ENCODE peak calls at places on chromosomes 2 and 18, in six cellular contexts. H is fibroblast of villous mesenchyme; B is WERI-Rb-1; S is IMR-90; F is A549; I is CD4-positive, alpha-beta T cell. L is an unnamed sample.

GRCh38 chr2:164954954-164955701 is at the start of gene SLC38A11:
- DNase-seq in H (no peak), B (no peak), S (no peak), F (no peak), I (no peak), L (peak)

GRCh38 chr18:79510731-79511141 is 115.0 kb downstream of the NFATC1 start:
- DNase-seq in H (no peak), B (peak), S (no peak), F (no peak), I (no peak), L (no peak)

GRCh38 chr2:150531626-150532419 is 44.4 kb upstream of the RND3 start:
- DNase-seq in H (no peak), B (no peak), S (peak), F (no peak), I (no peak), L (no peak)

GRCh38 chr2:177673602-177674595 is 281.3 kb downstream of the AGPS start:
- DNase-seq in H (no peak), B (peak), S (no peak), F (no peak), I (no peak), L (no peak)

GRCh38 chr18:32688821-32689220 is 84.0 kb downstream of the KLHL14 start:
- DNase-seq in H (no peak), B (no peak), S (no peak), F (no peak), I (no peak), L (no peak)

GRCh38 chr2:204530464-204530805 is 14.8 kb upstream of the PARD3B start:
- DNase-seq in H (no peak), B (no peak), S (no peak), F (no peak), I (no peak), L (peak)

GRCh38 chr2:23904692-23905091 is 22.2 kb downstream of the ATAD2B start:
- DNase-seq in H (peak), B (no peak), S (peak), F (no peak), I (no peak), L (no peak)

GRCh38 chr2:168294409-168294808 is 47.0 kb upstream of the STK39 start:
- DNase-seq in H (no peak), B (no peak), S (no peak), F (no peak), I (no peak), L (no peak)

GRCh38 chr2:60873381-60873780 is 8.0 kb upstream of the REL start:
- DNase-seq in H (no peak), B (no peak), S (no peak), F (no peak), I (no peak), L (no peak)

GRCh38 chr2:231575612-231576256 is 16.9 kb upstream of the TEX44 start:
- DNase-seq in H (no peak), B (no peak), S (no peak), F (no peak), I (no peak), L (no peak)

GRCh38 chr18:56407631-56408030 is 230.8 kb downstream of the TXNL1 start:
- DNase-seq in H (no peak), B (peak), S (no peak), F (no peak), I (no peak), L (no peak)

DNA sequence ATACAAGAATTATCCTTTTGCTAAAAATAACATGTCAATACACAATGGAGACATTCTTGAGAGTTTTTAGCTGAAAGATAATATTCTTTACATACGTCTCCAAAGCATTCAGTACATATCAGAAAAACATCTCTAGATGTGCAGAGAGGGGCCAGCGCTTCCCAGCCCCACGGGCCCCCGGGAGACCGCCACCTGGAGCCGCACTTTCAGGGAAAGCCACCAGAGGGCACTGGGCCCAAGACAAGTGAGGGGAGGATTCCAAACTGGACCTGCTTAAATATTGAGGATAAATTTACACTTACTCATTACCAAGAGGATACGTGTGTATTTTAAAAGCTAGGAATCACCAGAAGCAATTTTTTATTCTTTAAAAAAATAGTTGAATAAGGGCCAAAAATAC is 499.5 kb downstream of the GALR1 start:
- DNase-seq in H (no peak), B (peak), S (no peak), F (no peak), I (no peak), L (no peak)
- TF ChIP-seq CTCF in H (no peak), B (peak), S (no peak), F (no peak), I (no peak), L (no peak)

GRCh38 chr2:83782122-83782521 is 677.0 kb downstream of the SUCLG1 start:
- DNase-seq in H (no peak), B (no peak), S (no peak), F (no peak), I (no peak), L (no peak)
- TF ChIP-seq CTCF in H (no peak), B (no peak), S (no peak), F (no peak), I (no peak), L (no peak)

GRCh38 chr18:46393230-46393629 is 263.8 kb downstream of the LOXHD1 start:
- DNase-seq in H (no peak), B (peak), S (no peak), F (no peak), I (no peak), L (no peak)
- TF ChIP-seq CTCF in H (no peak), B (peak), S (no peak), F (no peak), I (no peak), L (no peak)

GRCh38 chr2:44969936-44970335 is 28.4 kb downstream of the SIX3 start:
- DNase-seq in H (no peak), B (no peak), S (no peak), F (no peak), I (no peak), L (no peak)

GRCh38 chr2:44975571-44976450 is 33.4 kb downstream of the SIX2 start:
- DNase-seq in H (no peak), B (no peak), S (no peak), F (no peak), I (no peak), L (no peak)

GRCh38 chr2:44970846-44971450 is 29.4 kb downstream of the SIX3 start:
- DNase-seq in H (no peak), B (no peak), S (peak), F (no peak), I (no peak), L (no peak)

GRCh38 chr2:44972771-44973535 is 31.5 kb downstream of the SIX3 start:
- DNase-seq in H (no peak), B (peak), S (no peak), F (no peak), I (no peak), L (no peak)

GRCh38 chr2:44974064-44974715 is 32.7 kb downstream of the SIX3 start:
- DNase-seq in H (peak), B (peak), S (peak), F (peak), I (no peak), L (peak)
- TF ChIP-seq CTCF in H (peak), B (peak), S (peak), F (peak), I (no peak), L (no peak)

GRCh38 chr2:56376699-56377665 is 193.2 kb downstream of the CCDC85A start:
- DNase-seq in H (peak), B (no peak), S (no peak), F (no peak), I (no peak), L (no peak)
- TF ChIP-seq CTCF in H (no peak), B (no peak), S (no peak), F (no peak), I (no peak), L (no peak)

GRCh38 chr2:126480033-126480432 is 175.9 kb upstream of the GYPC start:
- DNase-seq in H (no peak), B (no peak), S (no peak), F (no peak), I (no peak), L (no peak)

GRCh38 chr2:126482582-126483464 is 173.1 kb upstream of the GYPC start:
- DNase-seq in H (no peak), B (peak), S (no peak), F (no peak), I (no peak), L (no peak)
- TF ChIP-seq CTCF in H (peak), B (peak), S (no peak), F (no peak), I (no peak), L (no peak)

DNA sequence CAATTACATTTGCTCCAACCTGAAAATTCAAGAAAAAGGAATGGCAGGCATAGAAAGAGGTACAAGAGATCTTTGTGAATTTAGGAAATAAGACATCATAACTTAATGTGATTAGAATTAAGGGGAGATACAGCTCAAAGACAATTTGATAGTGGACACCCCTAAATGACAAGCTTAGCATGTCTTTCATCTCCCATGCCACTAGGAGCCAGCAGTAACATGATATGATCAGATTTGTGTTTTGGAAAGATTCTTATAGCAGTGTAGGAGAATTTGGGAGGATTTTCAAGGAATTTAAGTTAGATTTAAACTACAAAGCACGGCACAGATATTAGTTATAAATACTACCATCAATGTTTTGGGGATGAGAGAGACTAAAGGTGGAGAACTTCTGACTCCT is 340.8 kb downstream of the RDH14 start:
- DNase-seq in H (peak), B (no peak), S (peak), F (no peak), I (no peak), L (no peak)
- TF ChIP-seq CTCF in H (peak), B (peak), S (peak), F (no peak), I (no peak), L (no peak)

GRCh38 chr2:200618590-200619021 is 32.8 kb downstream of the AOX1 start:
- DNase-seq in H (peak), B (no peak), S (peak), F (no peak), I (no peak), L (no peak)
- TF ChIP-seq CTCF in H (peak), B (peak), S (peak), F (peak), I (no peak), L (no peak)

DNA sequence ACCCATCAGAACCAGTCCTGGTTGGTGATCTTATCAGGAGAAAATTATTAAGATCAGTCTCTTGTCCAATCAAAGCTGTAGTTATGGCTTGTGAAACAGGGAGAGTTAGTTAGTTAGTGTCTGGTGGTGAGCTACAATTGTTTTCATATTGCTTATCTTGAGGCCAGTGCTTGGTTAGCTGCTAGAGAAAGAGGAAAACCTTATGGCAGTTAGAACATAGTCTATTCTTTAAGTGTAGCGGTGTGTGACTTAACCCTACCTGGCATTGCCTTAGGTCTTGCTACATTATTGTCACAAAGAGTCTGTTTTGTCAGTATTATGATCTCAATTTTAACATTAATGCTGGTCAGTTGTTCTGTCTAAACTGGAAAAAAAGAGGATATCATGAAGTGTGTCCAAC is 11.5 kb upstream of the ABCA12 start:
- DNase-seq in H (no peak), B (no peak), S (no peak), F (no peak), I (no peak), L (no peak)
- TF ChIP-seq CTCF in H (no peak), B (no peak), S (no peak), F (no peak), I (no peak), L (no peak)

GRCh38 chr2:160392201-160392600 is 101.4 kb downstream of the RBMS1 start:
- DNase-seq in H (peak), B (no peak), S (peak), F (no peak), I (no peak), L (no peak)

GRCh38 chr2:160390544-160391258 is 102.9 kb downstream of the RBMS1 start:
- DNase-seq in H (no peak), B (no peak), S (peak), F (no peak), I (no peak), L (no peak)

GRCh38 chr2:160388464-160389263 is 104.9 kb downstream of the RBMS1 start:
- DNase-seq in H (no peak), B (no peak), S (no peak), F (no peak), I (peak), L (no peak)

GRCh38 chr2:160387558-160388262 is 105.9 kb downstream of the RBMS1 start:
- DNase-seq in H (peak), B (no peak), S (peak), F (no peak), I (no peak), L (no peak)

DNA sequence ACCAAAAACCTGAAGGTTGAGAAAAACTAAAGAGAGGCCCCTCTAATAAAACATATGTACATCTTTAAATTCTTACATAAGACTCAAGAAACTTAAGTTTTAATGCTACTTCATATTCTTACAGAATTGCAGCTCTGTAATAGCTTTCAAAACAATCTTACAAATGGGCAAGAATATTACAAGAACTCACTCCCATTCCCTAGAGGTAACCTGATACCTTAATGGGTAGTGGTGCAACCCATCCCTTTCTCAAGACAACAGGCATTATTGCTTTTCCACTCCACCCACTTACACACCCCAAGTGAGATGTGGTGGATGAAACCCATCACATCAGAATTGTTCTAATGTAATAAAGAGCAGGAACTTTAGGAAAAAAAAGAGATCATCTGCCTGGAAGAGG is 103.7 kb downstream of the RBMS1 start:
- DNase-seq in H (peak), B (no peak), S (peak), F (no peak), I (no peak), L (no peak)
- TF ChIP-seq CTCF in H (no peak), B (no peak), S (no peak), F (no peak), I (no peak), L (no peak)